ENCODE peak calls at places on chromosomes 4 and X, in seven cellular contexts. C, J, Q, W, Y, F and V are unnamed samples.

GRCh38 chr4:140019619-140020367 is 134.2 kb downstream of the MAML3 start:
- DNase-seq in J (no peak), C (no peak), W (no peak), Y (no peak), Q (no peak), F (no peak), V (no peak)

GRCh38 chrX:154515803-154516654 is at the start of gene FAM3A:
- DNase-seq in F (peak; percentile 94), J (peak; percentile 95), W (peak; percentile 90), C (peak; percentile 77), Q (peak; percentile 83), Y (no peak), V (peak; percentile 93)

GRCh38 chrX:72201836-72202536 is 20.4 kb downstream of the PIN4 start:
- DNase-seq in J (no peak), C (no peak), F (peak; percentile 58), Q (peak; percentile 80), W (peak; percentile 65), Y (no peak), V (peak; percentile 80)

GRCh38 chr4:136590440-136590839 is 941.9 kb downstream of the PCDH18 start:
- DNase-seq in C (no peak), F (no peak), W (no peak), Y (no peak), J (no peak), Q (no peak), V (no peak)

GRCh38 chrX:111168314-111168713 is 72.3 kb downstream of the PAK3 start:
- DNase-seq in J (no peak), F (no peak), Y (no peak), W (peak; percentile 50), Q (peak; percentile 53), C (no peak), V (peak; percentile 3)

GRCh38 chr4:6377626-6378492 is 94.6 kb downstream of the PPP2R2C start:
- DNase-seq in F (no peak), W (no peak), C (no peak), Y (no peak), J (no peak), Q (no peak), V (no peak)

GRCh38 chr4:16496501-16496900 is 270.2 kb upstream of the TAPT1 start:
- DNase-seq in W (peak; percentile 35), F (no peak), Y (peak; percentile 48), Q (peak; percentile 70), C (no peak), J (no peak), V (peak; percentile 49)

GRCh38 chr4:42671431-42672194 is 14.7 kb upstream of the ATP8A1 start:
- DNase-seq in W (no peak), Y (no peak), C (no peak), F (no peak), Q (no peak), J (peak; percentile 27), V (no peak)

GRCh38 chr4:82988323-82988832 is 22.2 kb downstream of the LIN54 start:
- DNase-seq in J (no peak), Y (no peak), C (no peak), Q (peak; percentile 75), F (peak; percentile 67), W (no peak), V (peak; percentile 76)

GRCh38 chrX:5683996-5684395 is 544.7 kb downstream of the NLGN4X start:
- DNase-seq in C (no peak), J (no peak), F (no peak), Q (no peak), W (no peak), Y (no peak), V (no peak)

GRCh38 chr4:155403886-155404285 is 27.1 kb upstream of the MAP9 start:
- DNase-seq in C (no peak), Y (no peak), F (no peak), J (no peak), W (peak; percentile 70), Q (peak; percentile 68), V (peak; percentile 64)

GRCh38 chrX:23554304-23554703 is 113.0 kb upstream of the PRDX4 start:
- DNase-seq in F (no peak), W (peak; percentile 52), Q (peak; percentile 56), Y (peak; percentile 1), C (peak; percentile 19), J (no peak), V (peak; percentile 75)

GRCh38 chr4:87423313-87424031 is 1.1 kb downstream of the NUDT9 start:
- DNase-seq in C (no peak), Y (no peak), F (no peak), J (no peak), W (peak; percentile 41), Q (peak; percentile 34), V (no peak)

GRCh38 chr4:140812916-140813315 is 56.7 kb upstream of the TBC1D9 start:
- DNase-seq in Q (no peak), W (no peak), F (no peak), Y (no peak), C (no peak), J (no peak), V (no peak)

GRCh38 chr4:185950891-185951290 is 118.1 kb upstream of the TLR3 start:
- DNase-seq in J (no peak), Q (peak; percentile 76), W (peak; percentile 35), C (peak; percentile 28), Y (no peak), F (no peak), V (peak; percentile 97)

GRCh38 chrX:55057691-55058249 is 17.1 kb upstream of the PAGE2B start:
- DNase-seq in W (peak; percentile 29), Y (no peak), C (peak; percentile 60), J (no peak), Q (peak; percentile 36), F (no peak), V (peak; percentile 59)
- H3K4me3 ChIP-seq in W (no peak overlapping the region), Y (no peak overlapping the region), C (peak overlapping the region; percentile 26), J (peak overlapping the region; percentile 8), Q (no peak overlapping the region), F (no peak overlapping the region), V (peak overlapping the region; percentile 1)

GRCh38 chr4:146639414-146639814 is 721 bp downstream of the POU4F2 start:
- DNase-seq in J (no peak), C (no peak), W (no peak), F (no peak), Y (no peak), Q (no peak), V (no peak)
- H3K4me3 ChIP-seq in J (no peak overlapping the region), C (peak overlapping the region; percentile 39), W (no peak overlapping the region), F (no peak overlapping the region), Y (no peak overlapping the region), Q (no peak overlapping the region), V (no peak overlapping the region)

GRCh38 chrX:17860811-17861495 is at the start of gene RAI2:
- DNase-seq in F (no peak), C (peak; percentile 18), Q (no peak), W (no peak), Y (no peak), J (peak; percentile 31), V (no peak)
- H3K4me3 ChIP-seq in F (peak within 1 kb of the TSS; percentile 33), C (peak within 1 kb of the TSS; percentile 70), Q (no peak within 1 kb of the TSS), W (no peak within 1 kb of the TSS), Y (peak within 1 kb of the TSS; percentile 48), J (peak within 1 kb of the TSS; percentile 55), V (peak within 1 kb of the TSS; percentile 24)

GRCh38 chr4:118850813-118851173 is 14.9 kb upstream of the SEC24D start:
- DNase-seq in Y (no peak), Q (no peak), J (no peak), W (peak; percentile 5), F (no peak), C (no peak), V (no peak)
- H3K4me3 ChIP-seq in Y (peak overlapping the region; percentile 55), Q (no peak overlapping the region), J (peak overlapping the region; percentile 36), W (peak overlapping the region; percentile 36), F (peak overlapping the region; percentile 29), C (peak overlapping the region; percentile 47), V (peak overlapping the region; percentile 50)

GRCh38 chr4:48108309-48109073 is 25.6 kb downstream of the TXK start:
- DNase-seq in J (no peak), F (no peak), W (no peak), Y (peak; percentile 51), Q (no peak), C (no peak), V (no peak)

GRCh38 chr4:48109413-48110263 is 24.4 kb downstream of the TXK start:
- DNase-seq in W (peak; percentile 64), J (no peak), F (no peak), Q (peak; percentile 49), C (no peak), Y (no peak), V (peak; percentile 74)

GRCh38 chr4:48110452-48110978 is 23.5 kb downstream of the TXK start:
- DNase-seq in C (no peak), Q (no peak), J (no peak), W (no peak), F (no peak), Y (no peak), V (no peak)

GRCh38 chr4:48114396-48114795 is 19.7 kb downstream of the TXK start:
- DNase-seq in J (no peak), W (no peak), Q (no peak), C (no peak), Y (no peak), F (no peak), V (no peak)

GRCh38 chr4:48112017-48112667 is 21.9 kb downstream of the TXK start:
- DNase-seq in J (no peak), Q (peak; percentile 12), F (peak; percentile 40), Y (no peak), W (peak; percentile 38), C (no peak), V (no peak)
- H3K4me3 ChIP-seq in J (no peak overlapping the region), Q (no peak overlapping the region), F (peak overlapping the region; percentile 34), Y (no peak overlapping the region), W (no peak overlapping the region), C (no peak overlapping the region), V (no peak overlapping the region)

DNA sequence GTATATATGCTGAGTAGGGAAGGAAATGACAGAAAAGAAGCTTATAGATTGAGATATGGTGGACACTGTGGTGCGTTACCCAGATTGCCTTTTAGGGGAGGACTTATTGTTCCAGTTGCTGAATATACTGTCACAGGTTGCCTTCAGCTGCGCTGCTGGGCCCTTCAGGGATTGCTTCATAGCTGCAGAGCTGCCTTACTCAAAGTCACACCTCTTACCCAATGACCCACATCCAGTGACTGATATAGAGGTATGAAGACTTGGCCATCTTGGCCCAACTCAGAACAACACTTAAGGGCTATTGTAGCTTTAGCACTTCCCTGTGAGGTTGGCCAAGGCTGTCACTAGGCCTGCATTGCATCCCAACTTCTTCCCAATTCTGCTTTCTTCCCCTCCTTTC is 63.4 kb upstream of the TMEM164 start:
- DNase-seq in Q (no peak), Y (no peak), J (peak; percentile 67), F (no peak), W (no peak), C (no peak), V (no peak)
- H3K4me3 ChIP-seq in Q (no peak overlapping the region), Y (no peak overlapping the region), J (no peak overlapping the region), F (no peak overlapping the region), W (no peak overlapping the region), C (no peak overlapping the region), V (no peak overlapping the region)

DNA sequence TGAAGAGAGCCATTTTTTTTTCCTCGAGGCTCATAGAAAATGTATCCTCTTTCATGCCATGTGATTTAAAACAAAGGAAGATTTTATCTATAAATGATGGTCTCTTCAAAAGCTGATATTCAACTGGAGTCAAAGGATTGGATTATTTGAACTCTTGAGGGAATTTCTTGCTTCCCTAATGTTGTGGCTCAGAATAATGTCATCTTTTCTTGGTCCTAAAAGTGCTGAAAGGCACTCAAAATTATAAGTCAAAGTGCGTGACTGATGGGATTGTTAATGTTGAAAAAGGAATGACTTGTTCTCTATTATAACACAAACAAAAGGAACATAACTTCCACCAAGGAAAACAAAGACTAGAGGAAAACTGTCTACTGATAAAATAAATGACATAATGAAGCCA is 552.5 kb downstream of the GBA3 start:
- DNase-seq in W (no peak), Y (no peak), J (no peak), C (no peak), F (no peak), Q (no peak), V (no peak)
- H3K4me3 ChIP-seq in W (no peak overlapping the region), Y (no peak overlapping the region), J (no peak overlapping the region), C (no peak overlapping the region), F (no peak overlapping the region), Q (no peak overlapping the region), V (no peak overlapping the region)